ENCODE peak calls at places on chromosome 14, in nine cellular contexts. Q is NCI-H774; U is astrocyte of the spinal cord; J is glomerular endothelial cell; K is uterus; O is SK-N-DZ; F is posterior cingulate gyrus; E is H7; A is activated CD4-positive, alpha-beta T cell treated with anti-CD3 and anti-CD28 coated beads, Interleukin-2, amount 50 U/mL, for 48 hours. L is an unnamed sample.
A peak's percentile ranks its signal among the peaks of the same experiment; 100 is the strongest.

GRCh38 chr14:89921896-89922548 is 32.5 kb downstream of the EFCAB11 start:
- DNase-seq in F (no peak), K (no peak), A (no peak), Q (no peak), U (peak; percentile 89), J (no peak), E (no peak), O (no peak), L (no peak)

GRCh38 chr14:39030209-39030608 is 72.8 kb downstream of the SEC23A start:
- DNase-seq in E (no peak), Q (no peak), F (no peak), O (no peak), U (no peak), K (no peak), A (no peak), J (no peak), L (no peak)

GRCh38 chr14:85463512-85463911 is 66.4 kb upstream of the FLRT2 start:
- DNase-seq in F (no peak), Q (no peak), U (no peak), K (no peak), A (no peak), J (no peak), E (peak; percentile 17), O (no peak), L (no peak)

GRCh38 chr14:44778562-44778961 is 183.2 kb downstream of the KLHL28 start:
- DNase-seq in F (no peak), U (peak; percentile 45), K (no peak), J (no peak), A (no peak), E (no peak), Q (no peak), O (no peak), L (no peak)

GRCh38 chr14:22551597-22551982 is 37.4 kb downstream of the DAD1 start:
- DNase-seq in A (peak; percentile 23), Q (no peak), F (no peak), O (no peak), U (no peak), J (no peak), E (no peak), K (no peak), L (no peak)

GRCh38 chr14:36948157-36948859 is 224.1 kb downstream of the SLC25A21 start:
- DNase-seq in E (no peak), J (no peak), U (no peak), Q (no peak), O (no peak), K (no peak), F (no peak), A (no peak), L (no peak)

GRCh38 chr14:32003585-32003984 is 73.5 kb upstream of the ARHGAP5 start:
- DNase-seq in J (no peak), A (no peak), F (no peak), U (no peak), K (no peak), Q (no peak), O (no peak), E (no peak), L (no peak)

GRCh38 chr14:69535230-69535848 is 39.3 kb downstream of the CCDC177 start:
- DNase-seq in J (no peak), A (no peak), U (peak; percentile 32), F (peak; percentile 71), Q (peak; percentile 27), K (peak; percentile 24), E (peak; percentile 89), O (peak; percentile 66), L (no peak)

GRCh38 chr14:51780006-51780692 is 80.3 kb upstream of the GNG2 start:
- DNase-seq in E (peak; percentile 87), Q (peak; percentile 49), U (peak; percentile 74), F (peak; percentile 70), A (peak; percentile 79), J (peak; percentile 29), K (peak; percentile 75), O (peak; percentile 64), L (no peak)

L was measured in osteocyte.